ENCODE peak calls at places on chromosome 13, in ten cellular contexts. A is NCI-H748 treated with DMSO at 0.1 percent for 48 hours; P is T-helper 17 cell; Q is bronchial epithelial cell; W is kidney glomerular epithelial cell; H is Right ventricle myocardium superior; I is iris pigment epithelial cell; R is psoas muscle; S is stimulated activated CD4-positive, alpha-beta T cell treated with anti-CD3 and anti-CD28 coated beads, Interleukin-1b, Interleukin-23, amount 100 ng/mL, for 1 hour; C is amniotic stem cell. L is an unnamed sample.

GRCh38 chr13:42821437-42821836 is 40.1 kb downstream of the FAM216B start:
- DNase-seq in A (no peak), H (no peak), Q (peak), S (no peak), C (no peak), R (no peak), I (peak), W (no peak), P (no peak), L (no peak)

GRCh38 chr13:79591493-79591892 is 110.5 kb downstream of the NDFIP2 start:
- DNase-seq in R (no peak), I (no peak), H (no peak), W (no peak), P (no peak), S (no peak), Q (no peak), A (no peak), C (no peak), L (no peak)

GRCh38 chr13:50543767-50544166 is 299.7 kb downstream of the DLEU7 start:
- DNase-seq in S (no peak), P (no peak), Q (peak), W (peak), I (peak), A (no peak), R (peak), H (no peak), C (peak), L (no peak)

GRCh38 chr13:40518481-40518882 is 148.0 kb downstream of the FOXO1 start:
- DNase-seq in R (no peak), W (peak), P (no peak), I (no peak), C (no peak), A (no peak), S (no peak), Q (peak), H (no peak), L (no peak)

GRCh38 chr13:19169991-19170390 is 11.6 kb downstream of the TUBA3C start:
- DNase-seq in Q (no peak), H (no peak), P (no peak), I (no peak), R (no peak), A (no peak), W (no peak), C (no peak), S (no peak), L (no peak)

GRCh38 chr13:93534181-93534700 is 307.6 kb downstream of the GPC6 start:
- DNase-seq in S (no peak), P (no peak), I (no peak), A (no peak), C (no peak), H (no peak), R (no peak), W (no peak), Q (no peak), L (no peak)

GRCh38 chr13:58687130-58687529 is 1055.6 kb downstream of the PCDH17 start:
- DNase-seq in H (no peak), C (no peak), S (no peak), I (no peak), A (no peak), Q (no peak), W (no peak), P (no peak), R (no peak), L (no peak)

GRCh38 chr13:67763316-67763715 is 533.2 kb upstream of the PCDH9 start:
- DNase-seq in H (no peak), R (no peak), P (no peak), W (no peak), I (no peak), S (no peak), Q (no peak), C (no peak), A (no peak), L (no peak)

GRCh38 chr13:80340643-80341097 is 256 bp downstream of the SPRY2 start:
- DNase-seq in R (no peak), A (peak), I (peak), H (no peak), C (no peak), S (no peak), P (no peak), Q (peak), W (no peak), L (no peak)

GRCh38 chr13:43085545-43085944 is 62.2 kb downstream of the DNAJC15 start:
- DNase-seq in C (no peak), W (no peak), P (no peak), Q (peak), R (no peak), S (no peak), I (peak), A (peak), H (no peak), L (no peak)

GRCh38 chr13:29999492-30000372 is 149.3 kb upstream of the UBL3 start:
- DNase-seq in P (no peak), A (no peak), W (no peak), R (no peak), I (no peak), Q (no peak), H (no peak), S (no peak), C (no peak), L (no peak)

GRCh38 chr13:76425930-76426329 is 460.3 kb downstream of the KCTD12 start:
- DNase-seq in S (no peak), A (no peak), R (no peak), I (peak), P (no peak), H (no peak), C (peak), Q (peak), W (no peak), L (no peak)

GRCh38 chr13:26971990-26972888 is 199.4 kb downstream of the USP12 start:
- DNase-seq in Q (peak), H (no peak), C (no peak), P (no peak), R (no peak), S (no peak), W (no peak), A (peak), I (peak), L (peak)

GRCh38 chr13:64371045-64371444 is 2859.1 kb downstream of the PCDH9 start:
- DNase-seq in I (peak), W (peak), A (no peak), C (no peak), H (no peak), Q (peak), P (no peak), R (no peak), S (no peak), L (no peak)

GRCh38 chr13:93558637-93559036 is 332.0 kb downstream of the GPC6 start:
- DNase-seq in I (peak), S (no peak), H (no peak), A (peak), Q (no peak), C (no peak), P (no peak), R (no peak), W (peak), L (no peak)

GRCh38 chr13:94674609-94675348 is 37.6 kb downstream of the SOX21 start:
- DNase-seq in W (peak), C (peak), I (peak), H (no peak), R (no peak), S (no peak), P (no peak), Q (peak), A (peak), L (peak)